ENCODE peak calls at places on chromosomes 11 and 22, in four cellular contexts. W is GM12878, Z is HepG2, K is K562. Y is an unnamed sample.

GRCh38 chr11:61696602-61697001 is 16.4 kb downstream of the DAGLA start:
- DNase-seq in Z (no peak), K (no peak), W (no peak), Y (no peak)

GRCh38 chr11:96388891-96389603 is 665 bp downstream of the CCDC82 start:
- DNase-seq in K (peak; percentile 56), W (peak; percentile 19), Z (peak; percentile 46), Y (peak; percentile 61)

GRCh38 chr11:79708319-79708928 is 267.6 kb upstream of the TENM4 start:
- DNase-seq in W (peak; percentile 1), Z (peak; percentile 53), K (no peak), Y (peak; percentile 50)

GRCh38 chr11:116910378-116910777 is 73.0 kb upstream of the APOA1 start:
- DNase-seq in Z (no peak), K (no peak), W (no peak), Y (no peak)

GRCh38 chr11:38169286-38169685 is 1571.2 kb upstream of the RAG2 start:
- DNase-seq in K (no peak), Z (peak; percentile 68), W (no peak), Y (no peak)

GRCh38 chr11:461626-462025 is 11.5 kb downstream of the PTDSS2 start:
- DNase-seq in Z (no peak), W (no peak), K (no peak), Y (no peak)

GRCh38 chr11:93024376-93024775 is 54.9 kb downstream of the MTNR1B start:
- DNase-seq in Z (no peak), K (no peak), W (no peak), Y (no peak)

GRCh38 chr11:12841946-12842630 is 167.0 kb upstream of the RASSF10 start:
- DNase-seq in Z (no peak), W (no peak), K (peak; percentile 43), Y (no peak)

GRCh38 chr11:130677486-130678153 is 229.2 kb downstream of the ADAMTS15 start:
- DNase-seq in K (no peak), W (no peak), Z (peak; percentile 32), Y (no peak)

GRCh38 chr11:940496-941135 is 14.9 kb downstream of the AP2A2 start:
- DNase-seq in Z (no peak), K (no peak), W (no peak), Y (no peak)

GRCh38 chr11:15901790-15902189 is 454.6 kb downstream of the SOX6 start:
- DNase-seq in Z (peak; percentile 35), W (no peak), K (no peak), Y (no peak)

GRCh38 chr22:35437038-35437437 is 37.1 kb downstream of the MCM5 start:
- DNase-seq in K (peak; percentile 88), Z (no peak), W (no peak), Y (peak; percentile 66)

GRCh38 chr11:60970369-60970774 is 1.1 kb upstream of the CD6 start:
- DNase-seq in W (no peak), K (peak; percentile 70), Z (peak; percentile 16), Y (peak; percentile 73)

GRCh38 chr11:66637557-66638176 is 836 bp upstream of the RBM4 start:
- DNase-seq in K (peak; percentile 32), W (no peak), Z (no peak), Y (peak; percentile 22)

GRCh38 chr11:95512682-95513081 is 276.9 kb downstream of the FAM76B start:
- DNase-seq in K (peak; percentile 27), Z (peak; percentile 14), W (no peak), Y (no peak)

GRCh38 chr22:41429232-41429945 is 17.2 kb downstream of the TOB2 start:
- DNase-seq in Z (no peak), W (no peak), K (no peak), Y (no peak)

GRCh38 chr22:25059438-25059837 is 106.9 kb downstream of the KIAA1671 start:
- DNase-seq in W (no peak), Z (no peak), K (no peak), Y (no peak)

GRCh38 chr11:125268611-125269010 is 104.1 kb downstream of the PKNOX2 start:
- DNase-seq in K (no peak), Z (no peak), W (no peak), Y (no peak)

GRCh38 chr11:119371778-119372182 is 9.7 kb downstream of the USP2 start:
- DNase-seq in K (no peak), Z (no peak), W (no peak), Y (no peak)

GRCh38 chr11:107916671-107917241 is 11.5 kb upstream of the RAB39A start:
- DNase-seq in K (no peak), W (no peak), Z (peak; percentile 19), Y (peak; percentile 72)

GRCh38 chr11:93541884-93542752 is 1.1 kb downstream of the SMCO4 start:
- DNase-seq in K (peak; percentile 76), Z (peak; percentile 62), W (no peak), Y (peak; percentile 35)

GRCh38 chr22:29290061-29290460 is 16.4 kb upstream of the GAS2L1 start:
- DNase-seq in Z (no peak), W (no peak), K (no peak), Y (no peak)

DNA sequence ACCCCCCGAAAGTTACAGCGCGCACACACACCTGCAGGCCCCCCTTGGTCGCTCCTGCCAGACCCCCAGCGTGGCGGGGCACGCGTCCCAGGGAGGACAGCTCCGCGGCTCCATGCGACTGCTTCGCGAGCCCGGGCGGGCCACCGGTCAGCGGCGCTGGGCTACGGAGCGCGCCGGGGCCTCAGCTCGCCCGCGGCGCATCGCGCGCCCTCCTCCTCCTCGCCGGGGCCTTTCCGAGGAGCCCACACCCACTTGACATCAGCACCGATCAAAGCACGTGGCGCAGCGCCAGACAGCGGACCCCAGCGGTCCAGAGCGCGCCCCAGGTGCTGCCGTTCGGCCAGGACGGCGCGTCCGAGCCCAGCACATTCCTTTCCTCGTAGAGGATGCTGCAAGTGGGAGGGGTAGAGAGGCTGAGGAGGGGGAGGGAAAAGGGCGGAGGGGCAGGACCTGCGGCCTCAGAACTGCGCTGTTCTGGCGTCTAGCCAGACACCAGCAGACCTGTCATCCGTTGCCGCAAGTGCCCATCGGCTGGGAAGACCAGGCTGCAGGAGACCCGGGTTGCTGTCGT is 88.6 kb downstream of the PLEKHA7 start:
- DNase-seq in Z (peak; percentile 64), W (no peak), K (no peak), Y (peak; percentile 53)
- TF ChIP-seq BHLHE40 in Z (no peak), W (no peak), K (no peak), Y (no peak)

DNA sequence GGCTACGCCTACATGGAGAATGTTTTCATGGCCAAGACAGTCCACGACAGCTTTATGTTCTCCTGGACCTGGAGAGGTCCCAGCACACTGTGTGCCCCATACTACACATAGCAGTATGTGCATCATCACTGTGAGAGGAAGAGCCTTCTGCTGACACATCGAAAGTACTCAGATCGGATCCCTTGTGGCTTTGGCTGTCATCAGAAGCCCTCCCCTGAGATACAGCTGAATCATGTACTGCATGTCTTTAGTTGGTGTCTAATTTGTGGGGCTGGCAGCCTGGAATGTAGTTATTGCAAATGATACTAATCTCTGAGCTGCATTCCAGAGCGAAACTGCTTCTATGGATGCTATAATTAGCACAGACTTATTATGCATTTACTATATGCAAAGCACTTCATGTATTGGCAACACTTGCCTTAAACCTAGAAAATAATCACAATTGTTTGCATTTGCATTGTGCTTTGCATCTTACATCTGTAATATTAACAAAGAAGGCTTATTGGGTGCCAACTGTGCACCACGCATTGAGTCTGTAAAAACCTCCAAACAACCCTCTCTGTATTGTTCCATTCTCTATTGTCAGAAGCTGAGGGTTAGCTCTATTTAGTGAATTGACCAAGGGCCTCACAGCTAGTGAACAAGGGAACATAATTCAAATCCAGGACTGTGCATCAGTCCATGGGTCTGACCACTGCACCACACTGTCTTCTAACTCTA is 89.2 kb upstream of the CRTAM start:
- DNase-seq in W (peak; percentile 56), Z (no peak), K (peak; percentile 13), Y (no peak)
- TF ChIP-seq FOXK2 in W (no peak), Z (no peak), K (no peak), Y (no peak)

GRCh38 chr11:45100338-45100737 is 46.1 kb upstream of the PRDM11 start:
- DNase-seq in K (peak; percentile 42), W (no peak), Z (no peak), Y (no peak)
- TF ChIP-seq BHLHE40 in K (no peak), W (no peak), Z (no peak), Y (no peak)

DNA sequence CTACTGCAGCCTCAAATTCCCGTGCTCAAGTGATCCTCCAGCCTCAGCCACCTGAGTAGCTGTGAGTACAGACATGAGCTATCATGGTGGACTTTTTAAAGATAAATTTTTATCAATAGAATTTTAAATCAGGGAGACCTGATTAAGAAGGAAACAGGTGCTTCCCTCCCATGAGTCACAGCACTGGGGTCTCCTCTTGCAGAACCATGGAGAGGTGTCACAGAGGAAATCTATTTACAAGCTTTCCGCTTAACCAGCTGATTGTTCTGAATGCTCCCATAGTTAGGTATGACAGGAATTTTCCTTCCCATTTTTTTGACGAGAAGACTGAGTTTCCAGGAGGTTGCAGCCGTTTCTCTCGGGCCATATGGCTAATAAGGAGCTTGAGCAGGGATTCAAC is 516.1 kb downstream of the MIAT start:
- DNase-seq in K (no peak), W (no peak), Z (no peak), Y (no peak)
- TF ChIP-seq FOXK2 in K (no peak), W (no peak), Z (no peak), Y (no peak)

GRCh38 chr11:43988040-43988793 is 45.8 kb downstream of the C11orf96 start:
- DNase-seq in K (peak; percentile 47), W (no peak), Z (no peak), Y (no peak)

GRCh38 chr11:43986327-43986726 is 43.9 kb downstream of the C11orf96 start:
- DNase-seq in W (no peak), Z (no peak), K (no peak), Y (no peak)

GRCh38 chr11:43986881-43987280 is 44.4 kb downstream of the C11orf96 start:
- DNase-seq in K (no peak), Z (no peak), W (no peak), Y (no peak)

GRCh38 chr11:43989162-43989961 is 46.9 kb downstream of the C11orf96 start:
- DNase-seq in W (no peak), Z (no peak), K (no peak), Y (no peak)

GRCh38 chr11:43987384-43988039 is 45.1 kb downstream of the C11orf96 start:
- DNase-seq in Z (no peak), W (no peak), K (no peak), Y (no peak)
- TF ChIP-seq BHLHE40 in Z (no peak), W (no peak), K (no peak), Y (no peak)

DNA sequence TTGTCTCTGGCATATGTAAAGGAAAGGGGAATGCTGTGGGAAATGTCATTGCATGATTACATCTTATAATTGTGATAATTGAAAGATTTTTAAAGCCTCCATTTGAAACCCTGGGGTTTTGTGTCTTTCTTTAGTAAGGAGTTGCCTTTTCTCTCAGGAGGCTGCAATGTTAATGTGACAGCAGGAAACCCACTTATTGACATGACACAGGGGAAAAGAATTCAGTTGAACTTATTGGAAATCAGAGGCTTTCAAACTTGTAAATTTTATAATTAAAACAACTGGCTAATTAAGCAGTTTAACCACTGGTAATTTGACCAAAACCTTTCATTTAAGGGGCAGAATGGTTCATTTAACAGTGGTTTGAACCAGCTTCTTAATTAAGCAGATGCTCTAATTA is 31.2 kb downstream of the MRPL48 start:
- DNase-seq in Z (no peak), K (no peak), W (no peak), Y (no peak)
- TF ChIP-seq FOXK2 in Z (no peak), K (no peak), W (no peak), Y (no peak)

DNA sequence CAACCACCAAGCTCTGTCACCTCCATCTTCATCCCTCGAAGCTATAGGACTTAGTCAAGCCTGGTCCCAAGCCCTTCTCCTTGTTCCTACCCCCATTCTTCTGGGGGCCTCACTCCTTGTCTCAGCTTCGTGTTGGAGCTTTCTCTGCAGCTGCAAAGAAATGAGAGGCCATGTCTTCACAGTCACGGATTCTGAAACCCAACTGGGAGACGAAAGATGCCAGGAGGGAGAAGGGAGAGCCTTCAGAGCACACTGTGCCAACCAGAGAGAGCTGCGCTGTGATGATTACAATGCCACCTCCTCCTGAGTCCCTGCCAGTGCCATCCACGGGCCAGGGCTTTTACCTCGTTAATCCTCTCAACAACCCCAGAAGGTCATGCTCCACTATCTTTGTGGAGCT is 469.3 kb downstream of the TBC1D22A start:
- DNase-seq in K (no peak), W (no peak), Z (no peak), Y (no peak)
- TF ChIP-seq BHLHE40 in K (no peak), W (no peak), Z (no peak), Y (no peak)

GRCh38 chr11:121929581-121929980 is 186.4 kb downstream of the BLID start:
- DNase-seq in W (no peak), K (no peak), Z (peak; percentile 35), Y (no peak)
- TF ChIP-seq FOXK2 in W (no peak), K (no peak), Z (no peak), Y (no peak)